ENCODE peak calls at places on chromosomes 6 and 20, in seven cellular contexts. V, D, T, K, B, Y and P are unnamed samples.

GRCh38 chr20:20184149-20184548 is 131.8 kb downstream of the CFAP61 start:
- DNase-seq in B (peak), K (no peak), V (no peak), D (no peak), T (no peak), Y (peak), P (no peak)

GRCh38 chr20:35319206-35320197 is 27.3 kb upstream of the FAM83C start:
- DNase-seq in D (no peak), B (no peak), K (peak), V (no peak), Y (no peak), T (no peak), P (no peak)

GRCh38 chr6:80329496-80329895 is 223.0 kb downstream of the BCKDHB start:
- DNase-seq in B (no peak), V (no peak), Y (no peak), K (no peak), T (no peak), D (no peak), P (no peak)

GRCh38 chr6:111461860-111462259 is 21.2 kb downstream of the REV3L start:
- DNase-seq in B (no peak), K (no peak), T (no peak), Y (peak), D (no peak), V (no peak), P (no peak)

GRCh38 chr6:150142657-150143501 is at the start of gene PPP1R14C:
- DNase-seq in D (peak), V (no peak), K (peak), T (no peak), Y (peak), B (peak), P (peak)

GRCh38 chr6:101114703-101115102 is 233.6 kb upstream of the ASCC3 start:
- DNase-seq in B (no peak), K (peak), Y (no peak), T (no peak), V (no peak), D (no peak), P (no peak)

GRCh38 chr6:129929433-129929832 is 68.3 kb upstream of the TMEM244 start:
- DNase-seq in B (no peak), D (no peak), V (no peak), Y (no peak), K (peak), T (peak), P (peak)

GRCh38 chr6:74431873-74432272 is 735.9 kb downstream of the CD109 start:
- DNase-seq in B (no peak), V (no peak), K (peak), Y (no peak), T (no peak), D (no peak), P (no peak)

GRCh38 chr20:59289994-59290393 is 10.4 kb upstream of the EDN3 start:
- DNase-seq in D (no peak), V (no peak), B (no peak), T (no peak), Y (no peak), K (no peak), P (no peak)

GRCh38 chr6:37005061-37005810 is at the start of gene FGD2:
- DNase-seq in B (peak), K (no peak), T (no peak), D (no peak), Y (no peak), V (no peak), P (no peak)